ENCODE peak calls at places on chromosomes 7 and 10, in eight cellular contexts. C is NCI-H446; R is foreskin melanocyte; K is adrenal gland; I is hypothalamus; P is activated CD4-positive, alpha-beta T cell treated with anti-CD3 and anti-CD28 coated beads, Interleukin-2, amount 50 U/mL, for 1 hour; H is EH; M is sciatic nerve. O is an unnamed sample.

GRCh38 chr7:459584-460373 is 59.9 kb downstream of the PDGFA start:
- DNase-seq in C (no peak), R (no peak), K (no peak), I (no peak), P (no peak), H (no peak), M (no peak), O (no peak)

GRCh38 chr10:91410638-91411367 is 659 bp downstream of the HECTD2 start:
- DNase-seq in C (peak; percentile 24), R (no peak), K (no peak), I (peak; percentile 35), P (peak; percentile 8), H (peak; percentile 37), M (no peak), O (no peak)

GRCh38 chr10:110802551-110803238 is 69.0 kb upstream of the PDCD4 start:
- DNase-seq in C (peak; percentile 71), R (peak; percentile 59), K (peak; percentile 45), I (no peak), P (peak; percentile 39), H (peak; percentile 85), M (peak; percentile 88), O (no peak)

GRCh38 chr10:52599586-52600200 is 172.9 kb downstream of the MBL2 start:
- DNase-seq in C (no peak), R (no peak), K (no peak), I (no peak), P (no peak), H (no peak), M (no peak), O (peak; percentile 16)

GRCh38 chr10:89540550-89540949 is 5.2 kb upstream of the SLC16A12 start:
- DNase-seq in C (no peak), R (no peak), K (no peak), I (no peak), P (no peak), H (peak; percentile 62), M (no peak), O (no peak)

GRCh38 chr10:123391275-123392028 is 237.2 kb downstream of the BUB3 start:
- DNase-seq in C (no peak), R (no peak), K (no peak), I (no peak), P (no peak), H (no peak), M (no peak), O (no peak)

GRCh38 chr10:17353568-17353967 is 100.8 kb downstream of the ST8SIA6 start:
- DNase-seq in C (no peak), R (no peak), K (no peak), I (no peak), P (no peak), H (no peak), M (no peak), O (no peak)

GRCh38 chr7:142745783-142746182 is 3.5 kb upstream of the PRSS1 start:
- DNase-seq in C (no peak), R (no peak), K (no peak), I (no peak), P (no peak), H (no peak), M (no peak), O (no peak)

GRCh38 chr10:30786131-30786530 is 156.6 kb upstream of the LYZL2 start:
- DNase-seq in C (no peak), R (peak; percentile 10), K (peak; percentile 21), I (no peak), P (no peak), H (peak; percentile 65), M (no peak), O (no peak)

GRCh38 chr10:78802866-78803265 is 265.9 kb upstream of the ZMIZ1 start:
- DNase-seq in C (peak; percentile 92), R (no peak), K (no peak), I (no peak), P (no peak), H (peak; percentile 84), M (peak; percentile 75), O (no peak)

GRCh38 chr7:125085084-125085483 is 155.5 kb upstream of the POT1 start:
- DNase-seq in C (no peak), R (no peak), K (no peak), I (no peak), P (no peak), H (no peak), M (no peak), O (no peak)

GRCh38 chr7:12770227-12770975 is 83.0 kb downstream of the ARL4A start:
- DNase-seq in C (peak; percentile 69), R (no peak), K (peak; percentile 19), I (no peak), P (no peak), H (peak; percentile 25), M (no peak), O (no peak)

GRCh38 chr7:68411742-68412141 is 1186.5 kb upstream of the AUTS2 start:
- DNase-seq in C (peak; percentile 13), R (no peak), K (no peak), I (no peak), P (no peak), H (no peak), M (no peak), O (no peak)

GRCh38 chr10:84590794-84591193 is 262.4 kb downstream of the CCSER2 start:
- DNase-seq in C (peak; percentile 79), R (no peak), K (no peak), I (no peak), P (no peak), H (no peak), M (no peak), O (no peak)

GRCh38 chr10:72353963-72354355 is 760 bp downstream of the DNAJB12 start:
- DNase-seq in C (no peak), R (no peak), K (peak; percentile 42), I (no peak), P (no peak), H (peak; percentile 47), M (no peak), O (no peak)

GRCh38 chr10:48456361-48456804 is 148.5 kb downstream of the ARHGAP22 start:
- DNase-seq in C (no peak), R (no peak), K (peak; percentile 30), I (peak; percentile 42), P (no peak), H (peak; percentile 40), M (peak; percentile 80), O (no peak)

GRCh38 chr10:37754538-37755323 is 102.7 kb downstream of the ZNF248 start:
- DNase-seq in C (peak; percentile 20), R (no peak), K (peak; percentile 44), I (no peak), P (no peak), H (no peak), M (no peak), O (no peak)

GRCh38 chr10:6473430-6473829 is 106.6 kb downstream of the PRKCQ start:
- DNase-seq in C (no peak), R (no peak), K (no peak), I (no peak), P (peak; percentile 46), H (peak; percentile 2), M (no peak), O (no peak)

GRCh38 chr7:51321961-51322515 is 5.4 kb upstream of the COBL start:
- DNase-seq in C (no peak), R (no peak), K (no peak), I (no peak), P (no peak), H (no peak), M (no peak), O (no peak)

GRCh38 chr10:132149917-132150316 is 36.8 kb upstream of the DPYSL4 start:
- DNase-seq in C (no peak), R (no peak), K (no peak), I (no peak), P (no peak), H (no peak), M (no peak), O (no peak)

GRCh38 chr7:28722684-28723083 is 235.4 kb downstream of the TRIL start:
- DNase-seq in C (no peak), R (no peak), K (no peak), I (no peak), P (no peak), H (no peak), M (no peak), O (no peak)

GRCh38 chr7:130959743-130960207 is 225.8 kb upstream of the KLF14 start:
- DNase-seq in C (no peak), R (peak; percentile 83), K (no peak), I (no peak), P (no peak), H (peak; percentile 86), M (no peak), O (no peak)

GRCh38 chr7:82578430-82578829 is 134.9 kb upstream of the CACNA2D1 start:
- DNase-seq in C (peak; percentile 69), R (peak; percentile 72), K (no peak), I (no peak), P (no peak), H (peak; percentile 18), M (no peak), O (no peak)

GRCh38 chr7:132183822-132184380 is 392.4 kb downstream of the PLXNA4 start:
- DNase-seq in C (peak; percentile 40), R (no peak), K (no peak), I (no peak), P (no peak), H (no peak), M (no peak), O (no peak)

GRCh38 chr10:92238586-92239098 is 52.2 kb downstream of the CPEB3 start:
- DNase-seq in C (no peak), R (no peak), K (peak; percentile 80), I (no peak), P (no peak), H (peak; percentile 80), M (no peak), O (no peak)

GRCh38 chr10:47354162-47354561 is 6.0 kb downstream of the RBP3 start:
- DNase-seq in C (no peak), R (no peak), K (no peak), I (no peak), P (no peak), H (peak; percentile 24), M (peak; percentile 32), O (no peak)

GRCh38 chr7:51187941-51188340 is 128.7 kb downstream of the COBL start:
- DNase-seq in C (peak; percentile 32), R (no peak), K (no peak), I (no peak), P (no peak), H (no peak), M (no peak), O (peak; percentile 46)

GRCh38 chr7:129612112-129613015 is 844 bp downstream of the NRF1 start:
- DNase-seq in C (peak; percentile 18), R (peak; percentile 42), K (peak; percentile 31), I (peak; percentile 49), P (peak; percentile 22), H (peak; percentile 44), M (peak; percentile 79), O (no peak)